ENCODE peak calls at places on chromosomes 5 and 9, in seven cellular contexts. I, Y, T, E, J, F and Q are unnamed samples.

GRCh38 chr9:95836072-95836471 is 39.4 kb upstream of the ERCC6L2 start:
- DNase-seq in J (no peak), T (no peak), E (peak; percentile 21), F (no peak), Y (no peak), I (no peak), Q (no peak)

GRCh38 chr9:124964604-124965003 is 23.7 kb upstream of the GOLGA1 start:
- DNase-seq in E (no peak), T (no peak), J (no peak), F (no peak), I (peak; percentile 8), Y (no peak), Q (no peak)

GRCh38 chr5:61280766-61281427 is 51.2 kb upstream of the ZSWIM6 start:
- DNase-seq in J (no peak), I (no peak), T (peak; percentile 51), E (no peak), F (peak; percentile 55), Y (no peak), Q (no peak)

GRCh38 chr5:2207966-2208544 is 325.3 kb upstream of the IRX4 start:
- DNase-seq in J (no peak), I (peak; percentile 41), Y (no peak), F (no peak), E (no peak), T (no peak), Q (peak; percentile 1)

GRCh38 chr9:33440609-33441008 is 6.8 kb downstream of the AQP3 start:
- DNase-seq in F (no peak), Y (no peak), T (no peak), I (no peak), J (no peak), E (no peak), Q (no peak)

GRCh38 chr9:36992501-36993316 is 41.4 kb downstream of the PAX5 start:
- DNase-seq in T (no peak), Y (no peak), E (no peak), I (no peak), F (no peak), J (no peak), Q (no peak)

GRCh38 chr5:135122797-135123196 is 88.8 kb upstream of the PITX1 start:
- DNase-seq in E (no peak), T (no peak), J (no peak), I (no peak), F (no peak), Y (no peak), Q (no peak)

GRCh38 chr5:151740336-151740942 is 18.0 kb downstream of the ATOX1 start:
- DNase-seq in I (peak; percentile 76), Y (peak; percentile 85), T (peak; percentile 71), J (peak; percentile 61), F (peak; percentile 70), E (peak; percentile 97), Q (peak; percentile 96)

GRCh38 chr9:99694393-99694792 is 127.3 kb upstream of the NR4A3 start:
- DNase-seq in Y (no peak), I (no peak), J (no peak), E (no peak), T (no peak), F (no peak), Q (no peak)

GRCh38 chr9:108869092-108869725 is 7.1 kb downstream of the ACTL7A start:
- DNase-seq in E (peak; percentile 19), T (no peak), F (no peak), I (no peak), Y (no peak), J (no peak), Q (peak; percentile 42)

GRCh38 chr5:65588694-65589093 is 25.6 kb downstream of the PPWD1 start:
- DNase-seq in Y (no peak), F (no peak), E (no peak), T (no peak), J (no peak), I (no peak), Q (no peak)

GRCh38 chr5:122332589-122333555 is 20.8 kb downstream of the SNCAIP start:
- DNase-seq in J (no peak), T (no peak), F (no peak), Y (no peak), E (no peak), I (no peak), Q (no peak)

GRCh38 chr9:7125231-7125630 is 367.5 kb downstream of the KDM4C start:
- DNase-seq in F (no peak), T (no peak), J (no peak), Y (no peak), E (no peak), I (no peak), Q (no peak)

GRCh38 chr5:180364306-180364856 is 11.2 kb upstream of the GFPT2 start:
- DNase-seq in J (no peak), I (peak; percentile 55), E (no peak), Y (no peak), T (no peak), F (no peak), Q (no peak)

GRCh38 chr9:119282476-119283117 is 86.6 kb downstream of the BRINP1 start:
- DNase-seq in Y (no peak), E (no peak), F (no peak), T (no peak), J (no peak), I (no peak), Q (no peak)

GRCh38 chr5:112614285-112614684 is 123.4 kb upstream of the APC start:
- DNase-seq in I (no peak), J (no peak), F (no peak), Y (no peak), T (no peak), E (no peak), Q (no peak)

GRCh38 chr5:113017891-113018635 is 41.5 kb downstream of the DCP2 start:
- DNase-seq in E (peak; percentile 14), T (no peak), J (no peak), Y (no peak), I (no peak), F (no peak), Q (peak; percentile 39)

GRCh38 chr5:168908207-168908606 is 329.0 kb upstream of the PANK3 start:
- DNase-seq in Y (no peak), I (no peak), E (peak; percentile 64), T (peak; percentile 22), J (no peak), F (peak; percentile 40), Q (peak; percentile 57)

GRCh38 chr5:145687943-145688342 is 147.2 kb downstream of the PRELID2 start:
- DNase-seq in I (no peak), J (no peak), F (no peak), E (no peak), T (no peak), Y (no peak), Q (no peak)

GRCh38 chr9:22119537-22120167 is 110.5 kb upstream of the CDKN2B start:
- DNase-seq in E (peak; percentile 66), T (no peak), Y (no peak), I (no peak), J (no peak), F (no peak), Q (peak; percentile 72)

GRCh38 chr5:145466533-145466932 is 368.6 kb downstream of the PRELID2 start:
- DNase-seq in J (no peak), F (no peak), Y (no peak), I (no peak), T (no peak), E (no peak), Q (no peak)

GRCh38 chr5:73061593-73061992 is 58.8 kb upstream of the TMEM171 start:
- DNase-seq in Y (no peak), J (no peak), F (no peak), E (no peak), I (no peak), T (no peak), Q (no peak)

GRCh38 chr9:21031091-21031817 is at the start of gene HACD4:
- DNase-seq in J (peak; percentile 26), T (peak; percentile 53), I (peak; percentile 80), Y (no peak), F (peak; percentile 34), E (peak; percentile 72), Q (peak; percentile 38)

GRCh38 chr9:129480227-129480626 is 140.7 kb downstream of the C9orf50 start:
- DNase-seq in F (no peak), Y (no peak), T (no peak), I (no peak), J (no peak), E (peak; percentile 63), Q (peak; percentile 38)
- TF ChIP-seq CTCF in F (no peak), Y (peak; percentile 24), T (no peak), I (no peak), J (no peak), E (no peak), Q (no peak)

DNA sequence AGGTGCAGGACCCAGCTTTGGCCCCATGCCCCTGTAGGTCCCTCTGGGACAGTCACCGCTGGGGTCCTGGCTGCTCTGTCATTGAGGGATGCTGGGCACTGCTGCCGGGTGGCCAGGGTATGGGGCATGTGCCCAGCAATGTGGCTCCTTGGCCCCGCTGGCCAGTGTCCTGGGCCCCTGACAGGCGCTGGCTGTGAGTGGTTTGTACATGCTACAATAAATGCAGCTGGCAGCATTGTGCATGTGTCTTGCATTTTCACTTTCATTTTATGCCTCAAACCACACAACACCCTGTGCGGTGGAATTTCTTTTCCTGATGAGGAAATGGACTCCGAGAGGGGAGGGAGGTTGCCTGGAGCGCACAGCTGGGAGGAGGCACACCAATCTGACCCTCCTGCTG is 11.5 kb downstream of the TSPAN17 start:
- DNase-seq in T (no peak), I (no peak), Y (no peak), F (no peak), J (peak; percentile 20), E (peak; percentile 47), Q (no peak)
- TF ChIP-seq CTCF in T (no peak), I (no peak), Y (no peak), F (no peak), J (no peak), E (no peak), Q (no peak)

GRCh38 chr5:179261301-179262125 is 83.7 kb downstream of the ADAMTS2 start:
- DNase-seq in J (no peak), I (peak; percentile 56), Y (no peak), T (no peak), F (no peak), E (peak; percentile 49), Q (peak; percentile 33)
- TF ChIP-seq CTCF in J (no peak), I (peak; percentile 19), Y (peak; percentile 17), T (no peak), F (no peak), E (peak; percentile 32), Q (peak; percentile 18)

GRCh38 chr9:101383361-101383760 is 1.4 kb downstream of the BAAT start:
- DNase-seq in E (no peak), Y (no peak), J (no peak), T (no peak), F (no peak), I (no peak), Q (no peak)

GRCh38 chr9:101387871-101388506 is 3.2 kb upstream of the BAAT start:
- DNase-seq in Y (no peak), T (no peak), F (no peak), E (peak; percentile 67), I (peak; percentile 44), J (no peak), Q (peak; percentile 70)

GRCh38 chr9:101393135-101393534 is 5.3 kb downstream of the MRPL50 start:
- DNase-seq in E (no peak), T (no peak), Y (no peak), J (no peak), I (no peak), F (no peak), Q (no peak)

DNA sequence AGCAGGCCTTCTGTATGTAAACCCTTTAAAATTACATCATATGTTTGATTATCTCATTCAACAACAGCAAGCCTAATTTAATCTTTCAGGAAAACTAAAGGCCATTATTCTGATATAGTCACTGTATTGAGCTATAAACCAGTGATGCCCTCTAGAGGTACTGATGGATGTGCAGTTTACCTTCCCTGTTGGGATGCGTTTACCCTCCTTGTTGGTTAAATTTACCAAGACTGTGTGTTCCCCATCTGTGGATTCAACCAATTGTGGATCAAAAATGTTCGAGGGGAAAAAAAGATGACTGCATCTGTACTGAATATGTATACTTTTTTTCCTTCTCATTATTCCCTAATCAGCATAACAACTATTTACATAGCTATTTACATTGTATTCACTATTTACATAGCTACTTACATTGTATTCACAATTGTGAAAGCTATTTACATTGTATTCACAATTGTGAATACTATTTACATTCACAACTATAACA is 3.7 kb upstream of the BAAT start:
- DNase-seq in I (peak; percentile 11), J (no peak), T (no peak), Y (no peak), F (no peak), E (no peak), Q (no peak)
- TF ChIP-seq CTCF in I (peak; percentile 5), J (no peak), T (no peak), Y (peak; percentile 24), F (no peak), E (peak; percentile 28), Q (peak; percentile 60)